ENCODE peak calls at places on chromosomes 2 and 18, in six cellular contexts. One of them, this sample, is unnamed.

GRCh38 chr2:141931797-141932196 is 199.0 kb downstream of the LRP1B start:
- DNase-seq in HepG2: no peak
- DNase-seq in GM12891: no peak
- DNase-seq in K562: no peak
- DNase-seq in GM12878: no peak
- DNase-seq in H1: no peak
- DNase-seq in this sample: no peak

GRCh38 chr2:12501469-12502147 is 215.1 kb upstream of the TRIB2 start:
- DNase-seq in HepG2: no peak
- DNase-seq in GM12891: peak
- DNase-seq in K562: no peak
- DNase-seq in GM12878: peak
- DNase-seq in H1: no peak
- DNase-seq in this sample: peak

GRCh38 chr18:58612239-58613055 is 16.4 kb downstream of the ALPK2 start:
- DNase-seq in HepG2: no peak
- DNase-seq in GM12891: no peak
- DNase-seq in K562: no peak
- DNase-seq in GM12878: no peak
- DNase-seq in H1: no peak
- DNase-seq in this sample: no peak

GRCh38 chr2:74333175-74333574 is 10.0 kb downstream of the SLC4A5 start:
- DNase-seq in HepG2: peak
- DNase-seq in GM12891: no peak
- DNase-seq in K562: no peak
- DNase-seq in GM12878: no peak
- DNase-seq in H1: no peak
- DNase-seq in this sample: no peak

GRCh38 chr2:130728007-130728454 is 839 bp upstream of the GPR148 start:
- DNase-seq in HepG2: no peak
- DNase-seq in GM12891: no peak
- DNase-seq in K562: no peak
- DNase-seq in GM12878: no peak
- DNase-seq in H1: no peak
- DNase-seq in this sample: no peak

GRCh38 chr2:214139630-214140284 is 271.1 kb upstream of the VWC2L start:
- DNase-seq in HepG2: no peak
- DNase-seq in GM12891: no peak
- DNase-seq in K562: no peak
- DNase-seq in GM12878: no peak
- DNase-seq in H1: no peak
- DNase-seq in this sample: no peak

GRCh38 chr2:215395687-215396460 is 40.0 kb downstream of the FN1 start:
- DNase-seq in HepG2: no peak
- DNase-seq in GM12891: no peak
- DNase-seq in K562: no peak
- DNase-seq in GM12878: no peak
- DNase-seq in H1: no peak
- DNase-seq in this sample: no peak

GRCh38 chr2:195573314-195573713 is 83.7 kb upstream of the SLC39A10 start:
- DNase-seq in HepG2: no peak
- DNase-seq in GM12891: no peak
- DNase-seq in K562: no peak
- DNase-seq in GM12878: no peak
- DNase-seq in H1: no peak
- DNase-seq in this sample: no peak

GRCh38 chr2:119264781-119265692 is 41.4 kb downstream of the STEAP3 start:
- DNase-seq in HepG2: peak
- DNase-seq in GM12891: peak
- DNase-seq in K562: peak
- DNase-seq in GM12878: peak
- DNase-seq in H1: no peak
- DNase-seq in this sample: peak

GRCh38 chr2:174771631-174772491 is 7.6 kb upstream of the CHRNA1 start:
- DNase-seq in HepG2: peak
- DNase-seq in GM12891: peak
- DNase-seq in K562: peak
- DNase-seq in GM12878: no peak
- DNase-seq in H1: peak
- DNase-seq in this sample: peak

GRCh38 chr2:72859831-72860262 is 27.4 kb upstream of the SPR start:
- DNase-seq in HepG2: peak
- DNase-seq in GM12891: no peak
- DNase-seq in K562: peak
- DNase-seq in GM12878: no peak
- DNase-seq in H1: no peak
- DNase-seq in this sample: no peak

GRCh38 chr18:59357928-59358327 is 1.1 kb downstream of the LMAN1 start:
- DNase-seq in HepG2: peak
- DNase-seq in GM12891: no peak
- DNase-seq in K562: no peak
- DNase-seq in GM12878: no peak
- DNase-seq in H1: no peak
- DNase-seq in this sample: no peak

GRCh38 chr2:182897137-182897536 is 30.7 kb upstream of the FRZB start:
- DNase-seq in HepG2: no peak
- DNase-seq in GM12891: no peak
- DNase-seq in K562: no peak
- DNase-seq in GM12878: no peak
- DNase-seq in H1: no peak
- DNase-seq in this sample: no peak

GRCh38 chr2:62313433-62314227 is 117.7 kb downstream of the B3GNT2 start:
- DNase-seq in HepG2: no peak
- DNase-seq in GM12891: no peak
- DNase-seq in K562: no peak
- DNase-seq in GM12878: peak
- DNase-seq in H1: no peak
- DNase-seq in this sample: no peak

GRCh38 chr2:32931945-32932709 is 14.6 kb upstream of the LTBP1 start:
- DNase-seq in HepG2: no peak
- DNase-seq in GM12891: no peak
- DNase-seq in K562: no peak
- DNase-seq in GM12878: no peak
- DNase-seq in H1: no peak
- DNase-seq in this sample: no peak

GRCh38 chr2:108943067-108943350 is 46.0 kb downstream of the EDAR start:
- DNase-seq in HepG2: no peak
- DNase-seq in GM12891: no peak
- DNase-seq in K562: no peak
- DNase-seq in GM12878: no peak
- DNase-seq in H1: no peak
- DNase-seq in this sample: no peak

GRCh38 chr18:77100751-77101355 is 31.7 kb downstream of the MBP start:
- DNase-seq in HepG2: no peak
- DNase-seq in GM12891: no peak
- DNase-seq in K562: no peak
- DNase-seq in GM12878: no peak
- DNase-seq in H1: no peak
- DNase-seq in this sample: no peak

GRCh38 chr18:77101410-77102245 is 31.0 kb downstream of the MBP start:
- DNase-seq in HepG2: no peak
- DNase-seq in GM12891: no peak
- DNase-seq in K562: no peak
- DNase-seq in GM12878: peak
- DNase-seq in H1: no peak
- DNase-seq in this sample: no peak

GRCh38 chr18:77103991-77104521 is 28.5 kb downstream of the MBP start:
- DNase-seq in HepG2: no peak
- DNase-seq in GM12891: no peak
- DNase-seq in K562: no peak
- DNase-seq in GM12878: no peak
- DNase-seq in H1: no peak
- DNase-seq in this sample: no peak

GRCh38 chr18:77103181-77103875 is 29.3 kb downstream of the MBP start:
- DNase-seq in HepG2: no peak
- DNase-seq in GM12891: no peak
- DNase-seq in K562: no peak
- DNase-seq in GM12878: no peak
- DNase-seq in H1: no peak
- DNase-seq in this sample: no peak

DNA sequence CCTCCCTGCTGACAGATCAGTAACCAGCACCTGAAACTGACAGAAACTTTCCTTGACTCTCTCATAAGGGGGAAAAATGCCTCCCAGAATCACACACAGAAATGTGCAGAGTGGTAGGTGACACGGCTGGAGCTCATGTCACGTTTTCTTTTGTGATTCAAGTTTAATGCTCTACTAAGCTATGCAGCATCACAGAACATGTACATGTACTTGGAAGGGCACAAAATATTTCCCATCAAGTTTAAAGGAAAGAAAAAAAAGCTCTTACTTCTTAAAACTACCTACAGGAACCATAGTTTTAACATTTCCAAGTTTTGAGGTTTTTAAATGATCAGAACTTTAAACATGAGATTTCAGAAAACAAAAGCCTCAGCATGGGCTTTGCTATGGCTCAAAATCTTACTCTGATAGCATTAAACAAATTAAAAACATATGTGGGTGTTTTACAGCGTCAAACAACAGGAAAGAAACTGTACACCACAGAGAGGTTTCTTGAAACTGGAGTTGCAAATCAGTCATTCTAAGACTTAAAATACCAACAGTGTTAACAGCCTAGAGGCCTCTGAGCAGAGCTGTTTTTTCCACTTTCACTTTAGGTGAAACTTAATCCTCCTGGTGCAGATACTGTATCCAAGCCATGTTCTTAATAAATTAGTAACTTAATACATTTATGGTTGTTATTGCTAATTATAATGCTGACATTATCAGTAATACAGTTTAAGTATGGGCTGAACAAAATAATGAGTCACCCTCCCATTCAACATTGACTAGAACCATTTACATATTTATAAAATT is 30.1 kb downstream of the MBP start:
- DNase-seq in HepG2: no peak
- DNase-seq in GM12891: no peak
- DNase-seq in K562: no peak
- DNase-seq in GM12878: peak
- DNase-seq in H1: no peak
- DNase-seq in this sample: no peak
- TF ChIP-seq POLR2AphosphoS5 in HepG2: no peak
- TF ChIP-seq POLR2AphosphoS5 in GM12891: peak
- TF ChIP-seq POLR2AphosphoS5 in K562: no peak
- TF ChIP-seq POLR2AphosphoS5 in GM12878: peak
- TF ChIP-seq POLR2AphosphoS5 in H1: no peak
- TF ChIP-seq POLR2AphosphoS5 in this sample: no peak

GRCh38 chr2:104793971-104794370 is 59.9 kb upstream of the POU3F3 start:
- DNase-seq in HepG2: no peak
- DNase-seq in GM12891: no peak
- DNase-seq in K562: no peak
- DNase-seq in GM12878: no peak
- DNase-seq in H1: no peak
- DNase-seq in this sample: no peak

GRCh38 chr2:104788721-104789446 is 65.0 kb upstream of the POU3F3 start:
- DNase-seq in HepG2: no peak
- DNase-seq in GM12891: no peak
- DNase-seq in K562: no peak
- DNase-seq in GM12878: no peak
- DNase-seq in H1: no peak
- DNase-seq in this sample: no peak

GRCh38 chr2:104790100-104790811 is 63.7 kb upstream of the POU3F3 start:
- DNase-seq in HepG2: no peak
- DNase-seq in GM12891: no peak
- DNase-seq in K562: no peak
- DNase-seq in GM12878: no peak
- DNase-seq in H1: no peak
- DNase-seq in this sample: no peak

GRCh38 chr2:104794416-104794815 is 59.5 kb upstream of the POU3F3 start:
- DNase-seq in HepG2: no peak
- DNase-seq in GM12891: no peak
- DNase-seq in K562: no peak
- DNase-seq in GM12878: no peak
- DNase-seq in H1: no peak
- DNase-seq in this sample: no peak

DNA sequence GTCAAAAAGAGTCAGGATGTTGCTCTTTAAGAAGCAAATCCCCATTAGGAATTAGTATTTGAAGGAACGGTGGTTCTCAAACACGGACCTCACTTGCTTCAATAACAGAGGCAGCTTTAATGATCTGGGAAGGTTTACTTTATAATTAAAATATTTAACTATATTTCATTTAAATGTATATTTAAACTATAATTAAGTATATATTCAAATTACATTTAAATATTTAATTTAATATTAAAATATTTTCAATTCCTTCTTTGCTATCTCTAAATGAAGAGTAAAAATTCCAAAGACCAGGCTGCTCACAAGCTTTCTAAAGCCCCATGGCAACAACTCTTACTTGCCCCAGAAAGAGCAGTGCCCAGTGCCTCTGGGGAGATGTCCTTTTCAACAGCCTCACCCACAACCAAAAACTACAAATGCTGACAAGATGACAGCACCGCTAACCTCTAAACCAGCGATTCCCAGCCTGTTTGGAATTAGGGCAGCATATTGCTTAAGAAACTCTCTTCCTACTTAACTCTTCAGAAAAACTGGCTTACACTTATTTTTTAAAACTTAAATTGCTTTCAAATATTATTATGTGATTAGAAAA is 62.9 kb upstream of the POU3F3 start:
- DNase-seq in HepG2: no peak
- DNase-seq in GM12891: no peak
- DNase-seq in K562: no peak
- DNase-seq in GM12878: no peak
- DNase-seq in H1: no peak
- DNase-seq in this sample: no peak
- TF ChIP-seq TAF1 in HepG2: no peak
- TF ChIP-seq TAF1 in GM12891: no peak
- TF ChIP-seq TAF1 in K562: no peak
- TF ChIP-seq TAF1 in GM12878: no peak
- TF ChIP-seq TAF1 in H1: no peak
- TF ChIP-seq TAF1 in this sample: no peak

GRCh38 chr2:155528034-155528433 is 804.5 kb downstream of the NR4A2 start:
- DNase-seq in HepG2: no peak
- DNase-seq in GM12891: no peak
- DNase-seq in K562: no peak
- DNase-seq in GM12878: no peak
- DNase-seq in H1: no peak
- DNase-seq in this sample: no peak
- TF ChIP-seq POLR2A in HepG2: no peak
- TF ChIP-seq POLR2A in GM12891: no peak
- TF ChIP-seq POLR2A in K562: no peak
- TF ChIP-seq POLR2A in GM12878: no peak
- TF ChIP-seq POLR2A in H1: no peak
- TF ChIP-seq POLR2A in this sample: no peak

GRCh38 chr18:44914028-44914427 is 233.3 kb downstream of the SETBP1 start:
- DNase-seq in HepG2: no peak
- DNase-seq in GM12891: no peak
- DNase-seq in K562: no peak
- DNase-seq in GM12878: no peak
- DNase-seq in H1: no peak
- DNase-seq in this sample: no peak

GRCh38 chr18:44912740-44913478 is 232.2 kb downstream of the SETBP1 start:
- DNase-seq in HepG2: no peak
- DNase-seq in GM12891: no peak
- DNase-seq in K562: no peak
- DNase-seq in GM12878: no peak
- DNase-seq in H1: no peak
- DNase-seq in this sample: no peak

GRCh38 chr18:44909191-44909719 is 228.6 kb downstream of the SETBP1 start:
- DNase-seq in HepG2: no peak
- DNase-seq in GM12891: peak
- DNase-seq in K562: no peak
- DNase-seq in GM12878: peak
- DNase-seq in H1: no peak
- DNase-seq in this sample: no peak

GRCh38 chr18:44911773-44912172 is 231.1 kb downstream of the SETBP1 start:
- DNase-seq in HepG2: no peak
- DNase-seq in GM12891: no peak
- DNase-seq in K562: no peak
- DNase-seq in GM12878: no peak
- DNase-seq in H1: no peak
- DNase-seq in this sample: no peak

GRCh38 chr18:44911260-44911659 is 230.6 kb downstream of the SETBP1 start:
- DNase-seq in HepG2: no peak
- DNase-seq in GM12891: no peak
- DNase-seq in K562: no peak
- DNase-seq in GM12878: no peak
- DNase-seq in H1: no peak
- DNase-seq in this sample: no peak
- TF ChIP-seq POLR2AphosphoS5 in HepG2: no peak
- TF ChIP-seq POLR2AphosphoS5 in GM12891: no peak
- TF ChIP-seq POLR2AphosphoS5 in K562: no peak
- TF ChIP-seq POLR2AphosphoS5 in GM12878: no peak
- TF ChIP-seq POLR2AphosphoS5 in H1: no peak
- TF ChIP-seq POLR2AphosphoS5 in this sample: no peak

This sample was measured in GM12892.